ENCODE peak calls at places on chromosomes 7 and 10, in five cellular contexts. One of them, this sample, is unnamed.
A peak's percentile ranks its signal among the peaks of the same experiment; 100 is the strongest.

GRCh38 chr7:39588401-39588800 is 22.2 kb downstream of the YAE1 start:
- DNase-seq in transverse colon: no peak
- DNase-seq in HepG2: no peak
- DNase-seq in prostate gland: no peak
- DNase-seq in stomach: no peak
- DNase-seq in this sample: no peak

GRCh38 chr7:70553364-70553763 is 578.6 kb upstream of the GALNT17 start:
- DNase-seq in transverse colon: no peak
- DNase-seq in HepG2: no peak
- DNase-seq in prostate gland: peak; percentile 80
- DNase-seq in stomach: no peak
- DNase-seq in this sample: no peak

GRCh38 chr10:11509036-11509435 is 102.4 kb downstream of the USP6NL start:
- DNase-seq in transverse colon: no peak
- DNase-seq in HepG2: no peak
- DNase-seq in prostate gland: no peak
- DNase-seq in stomach: no peak
- DNase-seq in this sample: no peak

GRCh38 chr10:31340343-31340742 is 21.3 kb downstream of the ZEB1 start:
- DNase-seq in transverse colon: no peak
- DNase-seq in HepG2: peak; percentile 30
- DNase-seq in prostate gland: no peak
- DNase-seq in stomach: no peak
- DNase-seq in this sample: no peak

GRCh38 chr7:159143780-159144755 is 599 bp downstream of the VIPR2 start:
- DNase-seq in transverse colon: no peak
- DNase-seq in HepG2: no peak
- DNase-seq in prostate gland: no peak
- DNase-seq in stomach: no peak
- DNase-seq in this sample: no peak

GRCh38 chr7:134515569-134516468 is 11.5 kb upstream of the AKR1B10 start:
- DNase-seq in transverse colon: no peak
- DNase-seq in HepG2: no peak
- DNase-seq in prostate gland: no peak
- DNase-seq in stomach: no peak
- DNase-seq in this sample: no peak

GRCh38 chr7:44044315-44045225 is at the start of gene DBNL:
- DNase-seq in transverse colon: peak; percentile 97
- DNase-seq in HepG2: peak; percentile 79
- DNase-seq in prostate gland: peak; percentile 92
- DNase-seq in stomach: peak; percentile 97
- DNase-seq in this sample: peak; percentile 85

GRCh38 chr7:29878081-29878688 is 71.9 kb downstream of the WIPF3 start:
- DNase-seq in transverse colon: no peak
- DNase-seq in HepG2: peak; percentile 20
- DNase-seq in prostate gland: peak; percentile 43
- DNase-seq in stomach: peak; percentile 49
- DNase-seq in this sample: peak; percentile 47

GRCh38 chr10:17669185-17669872 is 25.4 kb downstream of the STAM start:
- DNase-seq in transverse colon: no peak
- DNase-seq in HepG2: no peak
- DNase-seq in prostate gland: no peak
- DNase-seq in stomach: no peak
- DNase-seq in this sample: no peak

GRCh38 chr7:17408245-17408903 is 109.9 kb downstream of the AHR start:
- DNase-seq in transverse colon: peak; percentile 37
- DNase-seq in HepG2: peak; percentile 92
- DNase-seq in prostate gland: no peak
- DNase-seq in stomach: peak; percentile 65
- DNase-seq in this sample: no peak

GRCh38 chr7:158362912-158363905 is 224.4 kb downstream of the PTPRN2 start:
- DNase-seq in transverse colon: no peak
- DNase-seq in HepG2: no peak
- DNase-seq in prostate gland: no peak
- DNase-seq in stomach: no peak
- DNase-seq in this sample: no peak

GRCh38 chr7:1249731-1250130 is 17.1 kb downstream of the UNCX start:
- DNase-seq in transverse colon: no peak
- DNase-seq in HepG2: no peak
- DNase-seq in prostate gland: no peak
- DNase-seq in stomach: no peak
- DNase-seq in this sample: no peak

GRCh38 chr10:112461029-112461887 is 14.2 kb downstream of the VTI1A start:
- DNase-seq in transverse colon: no peak
- DNase-seq in HepG2: no peak
- DNase-seq in prostate gland: no peak
- DNase-seq in stomach: no peak
- DNase-seq in this sample: no peak

GRCh38 chr7:152103066-152103465 is 77.6 kb downstream of the GALNT11 start:
- DNase-seq in transverse colon: no peak
- DNase-seq in HepG2: no peak
- DNase-seq in prostate gland: no peak
- DNase-seq in stomach: no peak
- DNase-seq in this sample: no peak

GRCh38 chr10:14601872-14602725 is 172.6 kb downstream of the FAM107B start:
- DNase-seq in transverse colon: peak; percentile 55
- DNase-seq in HepG2: peak; percentile 72
- DNase-seq in prostate gland: no peak
- DNase-seq in stomach: peak; percentile 72
- DNase-seq in this sample: peak; percentile 48

GRCh38 chr7:74212661-74213060 is 2.9 kb downstream of the LAT2 start:
- DNase-seq in transverse colon: no peak
- DNase-seq in HepG2: no peak
- DNase-seq in prostate gland: no peak
- DNase-seq in stomach: no peak
- DNase-seq in this sample: no peak

GRCh38 chr10:5810235-5810634 is 3.0 kb downstream of the GDI2 start:
- DNase-seq in transverse colon: no peak
- DNase-seq in HepG2: no peak
- DNase-seq in prostate gland: no peak
- DNase-seq in stomach: no peak
- DNase-seq in this sample: no peak

GRCh38 chr10:50224330-50224952 is 26.9 kb downstream of the ASAH2 start:
- DNase-seq in transverse colon: peak; percentile 13
- DNase-seq in HepG2: peak; percentile 77
- DNase-seq in prostate gland: peak; percentile 25
- DNase-seq in stomach: peak; percentile 37
- DNase-seq in this sample: no peak

GRCh38 chr10:1377756-1378397 is 321.7 kb downstream of the WDR37 start:
- DNase-seq in transverse colon: no peak
- DNase-seq in HepG2: no peak
- DNase-seq in prostate gland: no peak
- DNase-seq in stomach: peak; percentile 13
- DNase-seq in this sample: no peak

GRCh38 chr7:3021825-3022224 is 21.8 kb downstream of the CARD11 start:
- DNase-seq in transverse colon: no peak
- DNase-seq in HepG2: no peak
- DNase-seq in prostate gland: no peak
- DNase-seq in stomach: no peak
- DNase-seq in this sample: no peak

GRCh38 chr7:121228779-121229178 is 100.0 kb upstream of the WNT16 start:
- DNase-seq in transverse colon: no peak
- DNase-seq in HepG2: no peak
- DNase-seq in prostate gland: no peak
- DNase-seq in stomach: no peak
- DNase-seq in this sample: no peak
- H3K27ac ChIP-seq in transverse colon: no peak overlapping the region
- H3K27ac ChIP-seq in HepG2: no peak overlapping the region
- H3K27ac ChIP-seq in prostate gland: no peak overlapping the region
- H3K27ac ChIP-seq in stomach: no peak overlapping the region
- H3K27ac ChIP-seq in this sample: no peak overlapping the region

GRCh38 chr7:47293884-47294568 is 287.9 kb downstream of the TNS3 start:
- DNase-seq in transverse colon: peak; percentile 27
- DNase-seq in HepG2: no peak
- DNase-seq in prostate gland: no peak
- DNase-seq in stomach: no peak
- DNase-seq in this sample: no peak
- TF ChIP-seq POLR2AphosphoS5 in transverse colon: no peak
- TF ChIP-seq POLR2AphosphoS5 in HepG2: no peak
- TF ChIP-seq POLR2AphosphoS5 in prostate gland: peak; percentile 16
- TF ChIP-seq POLR2AphosphoS5 in stomach: no peak
- TF ChIP-seq POLR2AphosphoS5 in this sample: peak; percentile 54

GRCh38 chr10:3093996-3094395 is 26.6 kb downstream of the PFKP start:
- DNase-seq in transverse colon: no peak
- DNase-seq in HepG2: no peak
- DNase-seq in prostate gland: no peak
- DNase-seq in stomach: no peak
- DNase-seq in this sample: no peak

GRCh38 chr10:3097160-3097559 is 29.8 kb downstream of the PFKP start:
- DNase-seq in transverse colon: no peak
- DNase-seq in HepG2: no peak
- DNase-seq in prostate gland: no peak
- DNase-seq in stomach: no peak
- DNase-seq in this sample: no peak

GRCh38 chr10:3096149-3096548 is 28.8 kb downstream of the PFKP start:
- DNase-seq in transverse colon: no peak
- DNase-seq in HepG2: no peak
- DNase-seq in prostate gland: no peak
- DNase-seq in stomach: no peak
- DNase-seq in this sample: no peak

GRCh38 chr10:3095373-3096139 is 28.2 kb downstream of the PFKP start:
- DNase-seq in transverse colon: peak; percentile 35
- DNase-seq in HepG2: peak; percentile 89
- DNase-seq in prostate gland: peak; percentile 53
- DNase-seq in stomach: no peak
- DNase-seq in this sample: no peak

DNA sequence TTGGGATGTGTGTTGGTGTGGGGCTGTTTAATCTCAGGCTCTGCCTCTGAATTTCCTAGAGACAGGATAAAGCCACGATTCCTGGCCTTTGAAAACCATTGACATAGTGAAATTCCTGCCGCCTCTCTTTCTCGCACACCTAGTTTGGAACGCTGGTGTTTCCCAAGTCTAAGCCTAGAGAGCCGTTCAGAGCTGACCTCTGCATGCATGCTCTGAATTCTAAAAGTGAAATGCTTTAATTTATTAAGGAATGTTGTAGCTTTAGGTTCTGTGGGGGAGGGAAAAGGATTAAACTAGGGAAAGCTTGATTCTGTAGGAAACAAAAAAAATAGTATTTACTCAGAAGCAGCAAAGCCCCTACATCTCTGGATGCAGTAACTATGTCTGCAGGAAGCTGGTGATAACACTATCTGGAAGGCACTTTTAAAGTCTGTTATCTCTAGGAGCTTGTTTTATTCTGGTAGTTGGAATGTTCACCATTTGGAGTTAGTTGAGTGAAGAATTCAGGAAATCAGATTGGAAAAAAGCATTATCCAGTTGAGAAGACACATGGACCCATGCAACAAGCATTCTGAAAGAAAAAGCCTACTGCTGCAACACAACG is 27.3 kb downstream of the PFKP start:
- DNase-seq in transverse colon: no peak
- DNase-seq in HepG2: peak; percentile 16
- DNase-seq in prostate gland: no peak
- DNase-seq in stomach: no peak
- DNase-seq in this sample: no peak
- H3K27ac ChIP-seq in transverse colon: peak overlapping the region; percentile 81
- H3K27ac ChIP-seq in HepG2: peak overlapping the region; percentile 59
- H3K27ac ChIP-seq in prostate gland: peak overlapping the region; percentile 55
- H3K27ac ChIP-seq in stomach: peak overlapping the region; percentile 70
- H3K27ac ChIP-seq in this sample: peak overlapping the region; percentile 77

GRCh38 chr7:100177040-100178001 is at the start of the genes GPC2 and STAG3:
- DNase-seq in transverse colon: peak; percentile 97
- DNase-seq in HepG2: peak; percentile 85
- DNase-seq in prostate gland: peak; percentile 88
- DNase-seq in stomach: peak; percentile 96
- DNase-seq in this sample: peak; percentile 92
- TF ChIP-seq POLR2AphosphoS5 in transverse colon: no peak
- TF ChIP-seq POLR2AphosphoS5 in HepG2: no peak
- TF ChIP-seq POLR2AphosphoS5 in prostate gland: peak; percentile 50
- TF ChIP-seq POLR2AphosphoS5 in stomach: peak; percentile 8
- TF ChIP-seq POLR2AphosphoS5 in this sample: no peak

GRCh38 chr7:35415411-35415822 is 161.5 kb upstream of the TBX20 start:
- DNase-seq in transverse colon: no peak
- DNase-seq in HepG2: no peak
- DNase-seq in prostate gland: no peak
- DNase-seq in stomach: no peak
- DNase-seq in this sample: no peak
- H3K27ac ChIP-seq in transverse colon: no peak overlapping the region
- H3K27ac ChIP-seq in HepG2: no peak overlapping the region
- H3K27ac ChIP-seq in prostate gland: no peak overlapping the region
- H3K27ac ChIP-seq in stomach: no peak overlapping the region
- H3K27ac ChIP-seq in this sample: no peak overlapping the region

GRCh38 chr7:148625342-148625741 is 34.8 kb downstream of the C7orf33 start:
- DNase-seq in transverse colon: no peak
- DNase-seq in HepG2: no peak
- DNase-seq in prostate gland: no peak
- DNase-seq in stomach: no peak
- DNase-seq in this sample: no peak
- TF ChIP-seq POLR2AphosphoS5 in transverse colon: no peak
- TF ChIP-seq POLR2AphosphoS5 in HepG2: no peak
- TF ChIP-seq POLR2AphosphoS5 in prostate gland: no peak
- TF ChIP-seq POLR2AphosphoS5 in stomach: no peak
- TF ChIP-seq POLR2AphosphoS5 in this sample: no peak

DNA sequence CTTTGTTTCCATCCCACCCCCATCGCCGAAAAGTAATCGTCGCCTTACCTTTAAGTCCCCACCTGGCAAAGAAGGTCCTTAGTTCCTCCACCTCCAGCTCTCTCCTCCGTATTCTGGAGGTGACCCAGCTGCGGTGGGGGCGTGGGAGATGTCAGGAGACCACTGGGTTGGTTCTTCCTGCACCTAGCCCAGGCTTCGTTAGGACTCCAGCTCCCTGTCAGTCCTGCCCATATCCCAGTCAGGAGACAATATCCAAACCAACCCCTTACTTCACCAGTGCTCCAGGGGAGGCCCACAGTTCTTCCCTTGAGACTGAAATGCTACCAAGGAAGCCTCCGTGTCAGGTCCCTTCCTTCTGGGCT is 693 bp downstream of the ADIRF start:
- DNase-seq in transverse colon: no peak
- DNase-seq in HepG2: no peak
- DNase-seq in prostate gland: no peak
- DNase-seq in stomach: peak; percentile 25
- DNase-seq in this sample: no peak
- H3K27ac ChIP-seq in transverse colon: peak overlapping the region; percentile 88
- H3K27ac ChIP-seq in HepG2: no peak overlapping the region
- H3K27ac ChIP-seq in prostate gland: peak overlapping the region; percentile 97
- H3K27ac ChIP-seq in stomach: peak overlapping the region; percentile 96
- H3K27ac ChIP-seq in this sample: peak overlapping the region; percentile 100

DNA sequence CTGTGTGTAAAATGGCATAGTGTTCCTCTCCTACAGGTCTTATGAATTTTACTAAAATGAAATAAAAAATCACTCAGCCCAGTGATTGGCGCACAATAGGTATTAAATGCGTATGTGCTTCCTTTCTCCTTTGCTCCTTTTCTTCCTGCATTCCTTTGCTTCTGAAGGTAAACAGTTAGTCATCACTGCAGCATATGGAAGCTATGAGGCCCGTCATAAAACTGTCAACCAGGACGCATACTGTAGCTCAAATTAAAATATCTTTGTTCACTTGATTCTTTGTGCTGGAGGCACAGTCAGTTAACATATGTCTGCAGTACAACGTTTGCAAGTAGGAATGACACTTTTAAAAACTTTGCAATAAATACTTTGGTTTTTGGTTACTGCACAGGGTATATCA is 374.7 kb downstream of the TCERG1L start:
- DNase-seq in transverse colon: no peak
- DNase-seq in HepG2: no peak
- DNase-seq in prostate gland: no peak
- DNase-seq in stomach: no peak
- DNase-seq in this sample: no peak
- TF ChIP-seq POLR2AphosphoS5 in transverse colon: no peak
- TF ChIP-seq POLR2AphosphoS5 in HepG2: no peak
- TF ChIP-seq POLR2AphosphoS5 in prostate gland: no peak
- TF ChIP-seq POLR2AphosphoS5 in stomach: no peak
- TF ChIP-seq POLR2AphosphoS5 in this sample: no peak

This sample was measured in breast epithelium.